ENCODE peak calls at places on chromosomes 13 and 19, in eight cellular contexts. G, X, D, J, Q, B, V and R are unnamed samples.

GRCh38 chr13:51935326-51936171 is 73.8 kb downstream of the CCDC70 start:
- DNase-seq in X (no peak), B (peak), Q (peak), G (no peak), J (no peak), V (no peak), D (no peak), R (peak)

GRCh38 chr13:77980592-77980991 is 62.0 kb upstream of the EDNRB start:
- DNase-seq in B (no peak), Q (no peak), D (no peak), G (no peak), V (no peak), J (no peak), X (no peak), R (no peak)

GRCh38 chr19:14512420-14512961 is 5.7 kb downstream of the DNAJB1 start:
- DNase-seq in B (no peak), Q (no peak), J (no peak), X (no peak), V (no peak), D (no peak), G (no peak), R (no peak)

GRCh38 chr13:110644892-110645521 is 29.7 kb downstream of the NAXD start:
- DNase-seq in B (peak), V (peak), Q (peak), G (peak), J (no peak), X (peak), D (peak), R (peak)

GRCh38 chr19:3506384-3507340 is 551 bp downstream of the FZR1 start:
- DNase-seq in D (peak), J (no peak), B (peak), G (no peak), V (peak), X (peak), Q (peak), R (peak)

GRCh38 chr19:22945560-22945959 is 57.4 kb downstream of the ZNF728 start:
- DNase-seq in V (peak), B (no peak), Q (peak), J (peak), D (no peak), G (no peak), X (peak), R (peak)

GRCh38 chr19:46221981-46222610 is 7.4 kb upstream of the IGFL1 start:
- DNase-seq in B (peak), X (no peak), D (no peak), V (no peak), J (no peak), Q (no peak), G (peak), R (peak)

GRCh38 chr13:33235078-33235477 is 50.5 kb downstream of the STARD13 start:
- DNase-seq in J (no peak), B (no peak), G (no peak), V (no peak), X (no peak), D (no peak), Q (no peak), R (no peak)

GRCh38 chr13:43388282-43389034 is 365.1 kb downstream of the DNAJC15 start:
- DNase-seq in Q (no peak), V (no peak), D (no peak), X (no peak), J (no peak), G (no peak), B (peak), R (no peak)

GRCh38 chr13:21054313-21054712 is 7.1 kb downstream of the LATS2 start:
- DNase-seq in X (no peak), G (no peak), D (no peak), V (no peak), B (no peak), Q (no peak), J (no peak), R (no peak)

GRCh38 chr13:98909016-98909415 is 68.8 kb downstream of the DOCK9 start:
- DNase-seq in Q (no peak), J (no peak), X (peak), B (no peak), V (no peak), G (no peak), D (no peak), R (no peak)

GRCh38 chr13:29693297-29693945 is 97.9 kb upstream of the SLC7A1 start:
- DNase-seq in G (no peak), B (peak), Q (no peak), V (no peak), X (no peak), J (no peak), D (no peak), R (no peak)

GRCh38 chr13:81395368-81395767 is 1054.4 kb upstream of the SPRY2 start:
- DNase-seq in B (peak), J (no peak), G (no peak), Q (no peak), D (no peak), V (no peak), X (no peak), R (no peak)

GRCh38 chr19:12666305-12667048 is at the start of the genes MAN2B1 and WDR83:
- DNase-seq in Q (peak), X (peak), D (peak), J (peak), B (peak), G (peak), V (peak), R (peak)

GRCh38 chr13:51396352-51396751 is 56.5 kb downstream of the INTS6 start:
- DNase-seq in V (peak), G (no peak), D (no peak), Q (peak), J (no peak), X (no peak), B (no peak), R (peak)

GRCh38 chr19:5642204-5642603 is 19.3 kb downstream of the SAFB start:
- DNase-seq in V (no peak), D (no peak), X (no peak), J (no peak), Q (no peak), B (no peak), G (no peak), R (no peak)

GRCh38 chr13:110328509-110328908 is 21.4 kb downstream of the COL4A2 start:
- DNase-seq in Q (no peak), G (no peak), V (no peak), X (no peak), D (no peak), J (no peak), B (no peak), R (no peak)